ENCODE peak calls at places on chromosomes 7 and 10, in five cellular contexts. W is fibroblast of lung, L is MM.1S, R is H9, V is IMR-90. I is an unnamed sample.

GRCh38 chr7:79880312-79880711 is 254.3 kb upstream of the GNAI1 start:
- DNase-seq in W (no peak), L (no peak), R (no peak), V (no peak), I (no peak)

GRCh38 chr10:75623310-75623940 is 192.0 kb downstream of the LRMDA start:
- DNase-seq in W (no peak), L (no peak), R (no peak), V (no peak), I (no peak)

GRCh38 chr10:49571419-49571818 is 32.5 kb upstream of the ERCC6 start:
- DNase-seq in W (peak), L (no peak), R (no peak), V (peak), I (no peak)

GRCh38 chr7:107660381-107661080 is at the start of gene SLC26A4:
- DNase-seq in W (no peak), L (no peak), R (no peak), V (no peak), I (no peak)

GRCh38 chr10:64846706-64847105 is 1325.5 kb downstream of the REEP3 start:
- DNase-seq in W (no peak), L (no peak), R (no peak), V (no peak), I (no peak)

GRCh38 chr10:32402499-32402898 is 43.4 kb upstream of the CCDC7 start:
- DNase-seq in W (no peak), L (no peak), R (no peak), V (no peak), I (no peak)

GRCh38 chr7:91383186-91383585 is 119.0 kb downstream of the FZD1 start:
- DNase-seq in W (peak), L (no peak), R (no peak), V (peak), I (no peak)

GRCh38 chr10:79243211-79244067 is 103.8 kb upstream of the PPIF start:
- DNase-seq in W (peak), L (peak), R (peak), V (no peak), I (peak)

GRCh38 chr10:80599424-80599847 is 61.7 kb downstream of the SH2D4B start:
- DNase-seq in W (peak), L (peak), R (peak), V (peak), I (no peak)

GRCh38 chr7:55651057-55651456 is 78.8 kb upstream of the VOPP1 start:
- DNase-seq in W (no peak), L (no peak), R (no peak), V (no peak), I (no peak)

GRCh38 chr10:12063483-12063818 is 5.3 kb upstream of the DHTKD1 start:
- DNase-seq in W (no peak), L (no peak), R (no peak), V (no peak), I (no peak)

GRCh38 chr10:62492012-62492869 is 118.1 kb downstream of the ZNF365 start:
- DNase-seq in W (peak), L (peak), R (no peak), V (peak), I (no peak)

GRCh38 chr10:46019541-46020343 is 10.7 kb downstream of the NCOA4 start:
- DNase-seq in W (no peak), L (no peak), R (no peak), V (no peak), I (no peak)

GRCh38 chr7:12670071-12670729 is 17.2 kb upstream of the ARL4A start:
- DNase-seq in W (peak), L (no peak), R (no peak), V (peak), I (no peak)

GRCh38 chr7:35463176-35463575 is 209.3 kb upstream of the TBX20 start:
- DNase-seq in W (no peak), L (peak), R (no peak), V (no peak), I (no peak)

GRCh38 chr10:25206693-25207414 is 32.1 kb downstream of the GPR158 start:
- DNase-seq in W (peak), L (no peak), R (no peak), V (no peak), I (no peak)

GRCh38 chr7:18513343-18513742 is 17.8 kb downstream of the HDAC9 start:
- DNase-seq in W (no peak), L (no peak), R (peak), V (no peak), I (no peak)

GRCh38 chr10:71980181-71981023 is 16.2 kb downstream of the CHST3 start:
- DNase-seq in W (peak), L (no peak), R (no peak), V (peak), I (no peak)

GRCh38 chr10:28841625-28842024 is 164.3 kb downstream of the BAMBI start:
- DNase-seq in W (peak), L (no peak), R (no peak), V (peak), I (no peak)

GRCh38 chr7:97305589-97305988 is 188.1 kb downstream of the SDHAF3 start:
- DNase-seq in W (no peak), L (no peak), R (no peak), V (no peak), I (no peak)

GRCh38 chr7:88771417-88771816 is 11.9 kb downstream of the ZNF804B start:
- DNase-seq in W (no peak), L (no peak), R (no peak), V (no peak), I (no peak)

GRCh38 chr10:21599582-21599981 is 65.5 kb downstream of the MLLT10 start:
- DNase-seq in W (peak), L (peak), R (no peak), V (no peak), I (no peak)

GRCh38 chr10:22285130-22285529 is 31.1 kb upstream of the COMMD3 start:
- DNase-seq in W (no peak), L (no peak), R (no peak), V (no peak), I (no peak)

GRCh38 chr10:133464582-133465031 is 10.9 kb downstream of the SCART1 start:
- DNase-seq in W (no peak), L (no peak), R (no peak), V (no peak), I (peak)

GRCh38 chr7:5634107-5634950 is 147.1 kb downstream of the RNF216 start:
- DNase-seq in W (peak), L (no peak), R (peak), V (peak), I (peak)

GRCh38 chr10:11367505-11367904 is 243.9 kb downstream of the USP6NL start:
- DNase-seq in W (no peak), L (no peak), R (no peak), V (no peak), I (no peak)

GRCh38 chr10:121910673-121911420 is 17.0 kb downstream of the ATE1 start:
- DNase-seq in W (peak), L (no peak), R (no peak), V (peak), I (no peak)

GRCh38 chr7:39758234-39758970 is 135.0 kb downstream of the RALA start:
- DNase-seq in W (no peak), L (no peak), R (no peak), V (no peak), I (no peak)

GRCh38 chr7:71300603-71301002 is 168.7 kb downstream of the GALNT17 start:
- DNase-seq in W (no peak), L (no peak), R (no peak), V (no peak), I (no peak)

GRCh38 chr10:69498711-69499471 is 47.6 kb downstream of the TSPAN15 start:
- DNase-seq in W (peak), L (no peak), R (no peak), V (no peak), I (no peak)

GRCh38 chr10:79361721-79362397 is 14.6 kb downstream of the PPIF start:
- DNase-seq in W (no peak), L (no peak), R (no peak), V (no peak), I (no peak)

GRCh38 chr7:116511552-116512523 is 12.3 kb downstream of the CAV2 start:
- DNase-seq in W (peak), L (peak), R (no peak), V (peak), I (no peak)

GRCh38 chr7:75854233-75854632 is 24.6 kb upstream of the RHBDD2 start:
- DNase-seq in W (peak), L (no peak), R (no peak), V (peak), I (no peak)

GRCh38 chr7:119606297-119606696 is 666.7 kb upstream of the KCND2 start:
- DNase-seq in W (no peak), L (no peak), R (no peak), V (no peak), I (no peak)

GRCh38 chr7:82284936-82285519 is 158.5 kb downstream of the CACNA2D1 start:
- DNase-seq in W (no peak), L (no peak), R (peak), V (no peak), I (no peak)

GRCh38 chr7:7732566-7733290 is 14.3 kb upstream of the RPA3 start:
- DNase-seq in W (peak), L (no peak), R (no peak), V (peak), I (no peak)

GRCh38 chr7:90246184-90246583 is 1.2 kb downstream of the CFAP69 start:
- DNase-seq in W (peak), L (no peak), R (peak), V (peak), I (no peak)
- H3K9ac ChIP-seq in W (no peak), L (no peak), R (no peak), V (no peak), I (peak)

GRCh38 chr7:95527033-95527775 is 41.5 kb downstream of the ASB4 start:
- DNase-seq in W (peak), L (peak), R (peak), V (peak), I (no peak)
- TF ChIP-seq CTCF in W (peak), L (peak), R (peak), V (peak), I (peak)

GRCh38 chr7:69840248-69840647 is 242.0 kb downstream of the AUTS2 start:
- DNase-seq in W (peak), L (no peak), R (no peak), V (no peak), I (no peak)
- H3K9ac ChIP-seq in W (no peak), L (no peak), R (no peak), V (no peak), I (no peak)

GRCh38 chr10:15879058-15879457 is 18.8 kb upstream of the MINDY3 start:
- DNase-seq in W (peak), L (peak), R (no peak), V (peak), I (no peak)
- TF ChIP-seq CTCF in W (peak), L (peak), R (peak), V (peak), I (peak)

DNA sequence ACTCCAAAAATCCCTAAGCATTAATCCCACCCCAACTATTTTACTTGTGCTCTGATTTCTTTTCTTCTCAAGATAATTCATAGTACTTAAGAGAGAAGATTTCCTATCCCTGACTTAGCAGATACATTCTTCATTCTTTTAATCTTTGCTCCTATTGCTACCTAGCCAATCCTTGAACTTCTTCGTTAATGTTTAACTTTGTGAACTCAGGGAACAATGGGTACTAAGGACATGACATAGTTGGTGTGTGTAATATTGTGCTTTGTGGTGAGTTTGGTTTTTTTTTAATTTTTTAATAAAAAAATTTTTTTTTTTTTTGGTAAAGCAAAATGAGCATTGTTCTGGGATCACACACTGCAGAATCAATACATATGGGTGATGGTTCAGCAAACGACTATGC is 166.2 kb downstream of the CHCHD3 start:
- DNase-seq in W (no peak), L (no peak), R (no peak), V (no peak), I (no peak)
- H3K9ac ChIP-seq in W (no peak), L (no peak), R (no peak), V (no peak), I (no peak)

DNA sequence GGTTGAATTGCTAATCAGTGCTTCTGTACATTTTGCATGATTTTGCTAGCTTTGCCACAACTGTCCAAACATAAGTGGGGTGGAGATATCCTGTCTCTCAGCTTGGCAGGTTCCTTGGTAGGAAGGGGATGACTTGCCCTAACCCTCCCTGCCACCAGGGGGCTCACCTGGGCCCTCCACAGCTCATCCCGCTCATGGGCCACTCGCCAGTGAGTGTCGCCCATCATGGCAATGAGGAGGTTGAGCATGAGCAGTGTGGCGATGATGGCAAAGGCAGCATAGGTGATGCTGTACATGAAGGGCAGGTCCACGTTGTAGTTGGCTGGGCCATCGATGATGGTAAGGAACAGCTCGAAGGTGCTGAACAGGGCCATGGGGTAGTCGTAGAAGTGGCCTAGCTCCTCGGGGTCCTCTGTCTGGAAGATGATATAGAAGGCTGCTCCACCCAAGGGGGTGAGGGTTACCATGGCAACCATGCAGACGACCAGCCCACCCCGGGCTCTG is 12.2 kb downstream of the TRPV6 start:
- DNase-seq in W (no peak), L (peak), R (peak), V (no peak), I (no peak)
- TF ChIP-seq CTCF in W (peak), L (peak), R (peak), V (no peak), I (peak)

DNA sequence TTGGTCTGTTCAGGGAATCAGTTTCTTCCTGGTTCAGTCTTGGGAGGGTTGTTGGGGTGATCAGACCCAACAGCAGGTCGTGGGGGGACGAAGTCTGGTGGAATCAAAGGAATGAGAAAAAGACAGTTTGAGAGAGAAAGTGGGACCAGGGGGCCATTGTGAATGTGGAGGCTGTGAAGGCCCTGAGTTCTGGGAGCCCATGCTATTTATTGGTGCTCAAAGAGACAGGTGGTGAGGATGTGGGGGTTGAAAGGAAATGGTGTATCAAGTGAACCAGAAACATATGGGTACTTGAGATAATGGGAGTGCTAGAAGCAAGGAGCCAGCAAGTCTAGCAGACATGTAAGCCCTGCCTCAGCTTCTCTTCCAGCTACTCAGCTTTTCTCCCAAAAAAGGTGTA is 84.1 kb downstream of the CCSER2 start:
- DNase-seq in W (no peak), L (no peak), R (no peak), V (no peak), I (no peak)
- H3K9ac ChIP-seq in W (no peak), L (no peak), R (no peak), V (no peak), I (no peak)

GRCh38 chr7:2829040-2829439 is 15.1 kb downstream of the GNA12 start:
- DNase-seq in W (no peak), L (no peak), R (no peak), V (no peak), I (no peak)
- TF ChIP-seq CTCF in W (no peak), L (no peak), R (no peak), V (no peak), I (no peak)

DNA sequence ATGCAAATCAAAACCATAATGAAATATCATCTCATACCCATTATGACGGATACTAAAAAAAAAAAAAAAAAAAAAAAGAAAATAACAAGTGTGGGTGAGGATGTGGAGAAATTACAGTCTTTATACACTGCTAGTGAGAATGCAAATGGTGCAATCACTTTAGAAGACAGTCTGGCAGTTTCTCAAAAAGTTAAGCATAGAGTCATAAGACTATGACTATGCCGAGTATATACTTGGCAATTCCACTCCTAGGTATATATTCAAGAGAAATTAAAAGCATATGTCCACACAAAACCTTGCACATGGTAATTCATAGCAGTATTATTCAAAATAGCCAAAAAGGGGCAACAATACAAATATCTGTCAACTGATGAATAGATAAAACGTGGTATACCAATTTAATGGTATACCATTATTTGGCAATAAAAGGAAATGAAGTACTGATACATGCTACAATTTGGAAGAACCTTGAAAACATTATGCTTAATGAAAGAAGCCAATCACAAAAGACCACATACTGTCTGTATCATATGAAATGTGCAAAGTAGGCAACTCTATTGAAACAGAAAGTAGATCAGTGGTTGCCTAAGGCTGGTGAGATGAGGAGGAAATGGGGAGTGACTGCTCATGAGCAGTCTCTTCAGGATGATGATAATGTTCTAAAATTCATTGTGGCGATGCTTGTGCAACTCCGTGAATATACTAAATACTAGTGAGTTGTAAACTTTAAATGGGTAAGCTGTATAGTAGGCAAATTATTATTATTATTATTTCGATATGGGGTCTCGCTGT is 90.1 kb upstream of the NANOS1 start:
- DNase-seq in W (no peak), L (peak), R (no peak), V (no peak), I (no peak)
- H3K9ac ChIP-seq in W (no peak), L (no peak), R (no peak), V (no peak), I (no peak)

GRCh38 chr7:46390042-46390441 is 469.0 kb upstream of the IGFBP3 start:
- DNase-seq in W (no peak), L (no peak), R (no peak), V (peak), I (no peak)
- TF ChIP-seq CTCF in W (no peak), L (no peak), R (no peak), V (peak), I (no peak)